ENCODE peak calls at places on chromosomes 3 and 15, in eight cellular contexts. S, H, G, I, E, Y, W and D are unnamed samples.

GRCh38 chr3:59839283-59839682 is 789.5 kb upstream of the CFAP20DC start:
- ATAC-seq in S (no peak), H (no peak), G (peak), I (no peak), E (no peak), Y (no peak), W (no peak), D (no peak)

GRCh38 chr3:109678600-109678999 is 341.3 kb upstream of the DPPA4 start:
- ATAC-seq in S (no peak), H (no peak), G (no peak), I (no peak), E (no peak), Y (no peak), W (no peak), D (no peak)

GRCh38 chr3:73409405-73409804 is 215.3 kb downstream of the PDZRN3 start:
- ATAC-seq in S (no peak), H (no peak), G (no peak), I (no peak), E (peak), Y (no peak), W (no peak), D (no peak)

GRCh38 chr3:133522036-133522435 is 51.5 kb upstream of the CDV3 start:
- ATAC-seq in S (no peak), H (no peak), G (peak), I (no peak), E (no peak), Y (no peak), W (no peak), D (no peak)

GRCh38 chr15:92068121-92068520 is 214.6 kb downstream of the SLCO3A1 start:
- ATAC-seq in S (no peak), H (no peak), G (peak), I (no peak), E (no peak), Y (no peak), W (no peak), D (no peak)

GRCh38 chr15:82548700-82549099 is 8.4 kb upstream of the RPS17 start:
- ATAC-seq in S (no peak), H (no peak), G (no peak), I (no peak), E (no peak), Y (no peak), W (peak), D (no peak)

GRCh38 chr15:45743309-45744041 is 108.6 kb downstream of the SQOR start:
- ATAC-seq in S (no peak), H (no peak), G (no peak), I (no peak), E (no peak), Y (no peak), W (no peak), D (no peak)

GRCh38 chr3:169117264-169117663 is 546.2 kb downstream of the MECOM start:
- ATAC-seq in S (no peak), H (no peak), G (no peak), I (peak), E (no peak), Y (no peak), W (no peak), D (no peak)

GRCh38 chr3:42510325-42510724 is 7.9 kb downstream of the VIPR1 start:
- ATAC-seq in S (no peak), H (no peak), G (no peak), I (no peak), E (no peak), Y (no peak), W (no peak), D (no peak)

GRCh38 chr3:36969540-36970432 is 23.1 kb downstream of the EPM2AIP1 start:
- ATAC-seq in S (no peak), H (peak), G (peak), I (peak), E (peak), Y (peak), W (peak), D (no peak)

GRCh38 chr3:34675383-34676120 is 877.1 kb downstream of the PDCD6IP start:
- ATAC-seq in S (no peak), H (no peak), G (no peak), I (no peak), E (no peak), Y (no peak), W (no peak), D (no peak)

GRCh38 chr3:11307830-11308432 is 35.7 kb downstream of the ATG7 start:
- ATAC-seq in S (no peak), H (no peak), G (no peak), I (no peak), E (peak), Y (no peak), W (no peak), D (peak)

GRCh38 chr3:130582457-130583155 is 65.6 kb downstream of the COL6A6 start:
- ATAC-seq in S (no peak), H (no peak), G (peak), I (no peak), E (no peak), Y (no peak), W (no peak), D (no peak)

GRCh38 chr3:111335512-111335911 is 206.5 kb upstream of the CD96 start:
- ATAC-seq in S (no peak), H (no peak), G (peak), I (no peak), E (no peak), Y (no peak), W (no peak), D (no peak)

GRCh38 chr15:92772626-92773244 is 117.2 kb upstream of the FAM174B start:
- ATAC-seq in S (no peak), H (peak), G (no peak), I (no peak), E (no peak), Y (no peak), W (no peak), D (no peak)

GRCh38 chr3:149917124-149917667 is 53.5 kb downstream of the PFN2 start:
- ATAC-seq in S (no peak), H (no peak), G (no peak), I (no peak), E (peak), Y (no peak), W (no peak), D (peak)

GRCh38 chr3:12568747-12569146 is 11.9 kb downstream of the MKRN2 start:
- ATAC-seq in S (no peak), H (no peak), G (no peak), I (no peak), E (no peak), Y (no peak), W (no peak), D (no peak)

GRCh38 chr3:152272771-152273242 is 4.1 kb downstream of the MBNL1 start:
- ATAC-seq in S (no peak), H (no peak), G (peak), I (no peak), E (no peak), Y (no peak), W (peak), D (no peak)

GRCh38 chr15:85331666-85332261 is 48.6 kb upstream of the AKAP13 start:
- ATAC-seq in S (peak), H (no peak), G (peak), I (peak), E (peak), Y (no peak), W (no peak), D (no peak)

GRCh38 chr3:171095063-171095462 is 68.5 kb upstream of the SLC2A2 start:
- ATAC-seq in S (no peak), H (no peak), G (peak), I (no peak), E (no peak), Y (peak), W (no peak), D (no peak)

GRCh38 chr15:92600902-92601301 is 54.7 kb downstream of the FAM174B start:
- ATAC-seq in S (no peak), H (no peak), G (no peak), I (no peak), E (no peak), Y (no peak), W (no peak), D (no peak)

GRCh38 chr15:43226436-43227305 is 5.9 kb upstream of the EPB42 start:
- ATAC-seq in S (no peak), H (no peak), G (no peak), I (no peak), E (no peak), Y (peak), W (no peak), D (no peak)

GRCh38 chr3:70805044-70805732 is 492.8 kb upstream of the MDFIC2 start:
- ATAC-seq in S (no peak), H (no peak), G (no peak), I (no peak), E (peak), Y (no peak), W (no peak), D (peak)

GRCh38 chr15:73940061-73940981 is 14.1 kb downstream of the LOXL1 start:
- ATAC-seq in S (no peak), H (peak), G (no peak), I (no peak), E (peak), Y (no peak), W (no peak), D (peak)

GRCh38 chr3:86481031-86481430 is 509.9 kb downstream of the VGLL3 start:
- ATAC-seq in S (no peak), H (no peak), G (no peak), I (no peak), E (no peak), Y (no peak), W (no peak), D (no peak)

GRCh38 chr15:85762039-85762755 is 32.5 kb downstream of the KLHL25 start:
- ATAC-seq in S (no peak), H (no peak), G (no peak), I (no peak), E (no peak), Y (no peak), W (no peak), D (no peak)

GRCh38 chr3:195120199-195120556 is 150.8 kb downstream of the XXYLT1 start:
- ATAC-seq in S (no peak), H (no peak), G (no peak), I (no peak), E (no peak), Y (no peak), W (no peak), D (no peak)

GRCh38 chr3:195117978-195118581 is 152.9 kb downstream of the XXYLT1 start:
- ATAC-seq in S (peak), H (peak), G (peak), I (peak), E (no peak), Y (no peak), W (peak), D (peak)

GRCh38 chr3:195116393-195117185 is 154.4 kb downstream of the XXYLT1 start:
- ATAC-seq in S (no peak), H (no peak), G (no peak), I (no peak), E (no peak), Y (no peak), W (peak), D (no peak)

GRCh38 chr3:195119461-195120198 is 151.3 kb downstream of the XXYLT1 start:
- ATAC-seq in S (peak), H (peak), G (no peak), I (peak), E (no peak), Y (peak), W (no peak), D (peak)

DNA sequence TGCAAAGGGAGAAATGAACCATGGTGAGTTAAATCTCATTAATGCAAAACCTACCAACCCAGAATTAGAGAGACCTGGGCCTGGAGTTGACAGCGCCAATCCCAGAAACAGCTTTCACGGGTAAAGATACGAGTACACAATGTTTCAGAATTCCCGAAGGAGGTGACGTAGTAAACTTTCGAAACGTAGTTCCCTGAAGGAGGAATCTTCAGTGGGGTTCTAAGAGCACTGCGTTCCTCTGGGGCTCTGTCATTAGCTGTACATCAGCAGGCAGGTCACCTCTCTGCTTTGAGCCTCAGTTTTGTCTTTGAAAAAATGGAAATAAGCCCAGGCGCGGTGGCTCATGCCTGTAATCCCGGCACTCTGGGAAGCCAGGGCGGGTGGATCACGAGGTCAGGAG is 152.3 kb downstream of the XXYLT1 start:
- ATAC-seq in S (no peak), H (no peak), G (no peak), I (peak), E (no peak), Y (no peak), W (no peak), D (no peak)
- H3K27ac ChIP-seq in S (peak), H (no peak), G (no peak), I (peak), E (no peak), Y (no peak), W (peak), D (no peak)

DNA sequence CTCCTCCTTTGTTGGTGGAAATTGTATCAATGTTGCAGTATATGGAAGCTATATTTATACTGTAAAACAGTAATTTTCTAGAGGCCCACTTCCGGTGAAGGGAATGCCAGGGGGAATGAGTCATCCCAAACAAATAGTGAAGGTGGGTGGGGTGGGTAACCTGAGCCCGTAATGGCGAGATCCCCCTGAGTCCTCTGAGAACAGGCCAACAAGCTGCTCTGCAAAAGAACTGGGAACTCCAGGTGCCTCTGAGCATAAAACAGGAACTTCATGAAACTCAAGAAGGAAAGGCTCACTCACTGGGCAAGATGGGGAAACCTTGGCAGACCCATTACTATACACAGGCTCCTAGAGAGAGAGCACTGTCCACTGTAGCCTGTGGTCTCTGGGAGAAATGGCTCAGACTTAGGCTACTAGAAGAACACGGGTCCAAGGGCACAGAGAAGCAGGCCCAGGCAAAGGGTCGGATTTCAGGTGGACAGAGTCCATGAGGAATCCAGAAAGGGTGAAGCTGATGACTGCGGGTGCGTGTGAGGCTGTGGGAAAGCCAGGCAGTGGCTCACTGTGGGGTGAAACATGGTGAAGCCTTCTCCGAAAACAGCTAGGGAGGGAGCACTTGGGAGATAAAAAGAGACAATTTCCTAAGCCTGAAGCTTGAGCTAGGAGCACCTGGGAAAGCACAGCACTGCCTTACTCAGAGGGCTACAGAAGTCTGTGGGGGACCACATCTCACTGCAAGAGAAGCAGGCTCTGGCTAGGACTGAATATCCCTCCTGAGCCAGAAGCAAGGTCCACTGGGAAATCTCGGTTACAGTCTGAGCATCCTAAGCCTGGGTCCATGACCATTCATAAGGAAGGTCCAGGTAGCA is 19.8 kb downstream of the LARP6 start:
- ATAC-seq in S (peak), H (peak), G (no peak), I (peak), E (no peak), Y (peak), W (no peak), D (no peak)
- TF ChIP-seq POLR2AphosphoS5 in S (no peak), H (no peak), G (no peak), I (peak), E (no peak), Y (no peak), W (no peak), D (no peak)

GRCh38 chr3:45608885-45609284 is 14.3 kb downstream of the LIMD1 start:
- ATAC-seq in S (no peak), H (no peak), G (no peak), I (no peak), E (peak), Y (no peak), W (no peak), D (no peak)
- H3K27ac ChIP-seq in S (no peak), H (no peak), G (no peak), I (no peak), E (no peak), Y (no peak), W (no peak), D (no peak)

DNA sequence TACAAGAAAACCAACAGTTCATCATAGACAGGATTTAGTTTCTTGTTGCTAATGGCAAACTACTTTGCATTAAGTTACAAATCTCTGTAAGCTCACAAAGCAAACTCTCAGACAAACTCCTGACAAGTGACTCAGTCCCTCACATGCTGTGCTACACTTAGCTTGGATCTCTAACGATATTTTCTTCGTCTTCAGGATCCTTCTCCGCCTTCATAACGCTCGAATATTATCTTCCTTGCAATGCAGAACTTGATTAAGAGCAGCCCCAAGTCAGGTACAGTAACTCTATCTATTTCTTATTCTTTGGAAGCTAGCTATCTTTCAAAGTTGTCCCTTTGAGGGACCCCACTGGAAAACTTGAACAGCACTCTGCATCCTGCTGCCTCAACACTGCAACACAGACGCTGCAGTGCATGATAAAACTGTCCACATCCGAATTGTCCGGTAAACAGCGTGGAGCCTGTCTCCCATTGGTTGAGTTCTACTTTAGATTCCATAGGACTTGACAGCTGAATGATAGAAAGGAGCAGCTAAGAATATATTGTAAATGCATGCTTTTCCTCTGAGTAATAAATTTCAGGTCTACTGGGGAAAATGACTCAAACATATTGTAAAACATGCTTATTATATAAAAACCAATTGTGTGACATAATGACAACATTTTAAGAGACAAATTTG is 61.3 kb downstream of the UACA start:
- ATAC-seq in S (peak), H (no peak), G (no peak), I (no peak), E (peak), Y (no peak), W (no peak), D (peak)
- TF ChIP-seq POLR2AphosphoS5 in S (no peak), H (no peak), G (no peak), I (no peak), E (no peak), Y (no peak), W (no peak), D (peak)

GRCh38 chr3:27720899-27721716 is 1.0 kb downstream of the EOMES start:
- ATAC-seq in S (peak), H (peak), G (peak), I (peak), E (no peak), Y (peak), W (peak), D (peak)
- H3K27ac ChIP-seq in S (peak), H (no peak), G (no peak), I (peak), E (no peak), Y (no peak), W (no peak), D (no peak)

GRCh38 chr3:33273628-33274027 is 3.6 kb upstream of the FBXL2 start:
- ATAC-seq in S (no peak), H (no peak), G (no peak), I (no peak), E (no peak), Y (no peak), W (no peak), D (no peak)

GRCh38 chr3:33278106-33278672 is 947 bp downstream of the FBXL2 start:
- ATAC-seq in S (peak), H (peak), G (peak), I (peak), E (no peak), Y (peak), W (peak), D (peak)

DNA sequence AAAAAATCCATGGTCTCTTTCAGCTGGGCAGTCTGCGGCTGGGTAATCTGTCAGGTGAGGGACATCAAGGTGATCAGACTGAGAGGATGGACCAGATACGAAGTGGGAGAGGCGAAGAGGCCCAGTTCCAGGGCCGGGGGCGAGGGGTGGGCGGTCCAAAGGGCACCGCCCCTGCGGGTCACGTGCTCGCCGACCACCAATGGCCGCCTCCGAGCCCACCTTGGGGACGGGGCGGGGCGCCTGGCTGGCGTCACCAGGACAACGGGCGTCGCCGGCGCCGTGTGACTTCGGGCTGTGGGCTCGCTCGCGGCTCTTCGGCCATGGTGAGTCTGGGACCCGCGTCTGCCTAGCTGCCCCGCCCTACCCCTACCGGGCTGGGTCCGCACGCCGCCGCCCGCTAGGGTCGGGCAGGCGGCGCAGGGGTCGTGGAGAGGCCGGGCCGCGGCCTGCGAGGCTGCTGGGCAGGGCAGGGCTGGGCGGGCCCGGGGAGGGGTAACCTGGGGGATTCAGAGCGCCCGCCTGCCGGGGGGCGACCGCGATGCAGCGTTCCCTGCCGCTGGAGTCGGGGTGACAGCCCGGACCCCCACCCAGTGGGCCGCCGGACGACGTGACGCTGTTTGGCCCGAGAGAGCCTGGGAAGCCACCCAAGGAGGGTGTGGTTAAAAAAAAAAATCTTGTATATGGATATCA is at the start of gene FBXL2:
- ATAC-seq in S (peak), H (peak), G (peak), I (peak), E (peak), Y (peak), W (peak), D (peak)
- TF ChIP-seq POLR2AphosphoS5 in S (no peak), H (no peak), G (no peak), I (peak), E (no peak), Y (peak), W (no peak), D (peak)

DNA sequence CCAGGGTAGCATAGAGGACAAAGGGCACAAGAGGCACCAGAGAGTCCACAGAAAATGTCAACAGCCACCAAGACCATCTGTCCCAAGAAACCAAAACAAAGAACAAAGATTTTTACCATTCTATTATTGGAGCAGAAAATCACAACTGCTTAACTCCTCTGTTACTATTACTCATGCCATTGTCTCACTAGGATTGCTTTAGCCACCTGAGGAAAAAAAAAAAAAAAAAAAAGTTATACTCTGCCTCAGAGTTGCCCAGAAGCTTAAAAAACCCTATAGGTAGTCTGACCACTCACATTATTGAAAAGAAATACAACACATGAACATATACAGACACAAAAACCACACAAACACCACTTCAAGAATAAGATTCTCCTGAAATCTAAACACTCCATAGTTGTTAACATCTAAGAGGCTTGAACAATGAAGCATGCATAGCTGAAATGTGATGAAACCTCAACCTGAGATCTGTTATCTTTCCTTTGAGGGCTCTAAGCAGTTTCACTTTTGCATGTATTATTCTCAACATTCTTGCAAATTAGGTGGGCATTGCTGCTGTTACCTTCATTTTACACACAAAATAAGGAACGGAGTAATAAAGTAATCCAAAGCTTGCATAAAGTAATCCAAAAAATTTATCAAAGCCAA is 85.4 kb downstream of the IGSF11 start:
- ATAC-seq in S (no peak), H (no peak), G (no peak), I (no peak), E (no peak), Y (no peak), W (no peak), D (no peak)
- H3K27ac ChIP-seq in S (no peak), H (no peak), G (no peak), I (no peak), E (no peak), Y (no peak), W (no peak), D (no peak)